ENCODE peak calls at places on chromosomes 3 and 15, in four cellular contexts. O is AG10803, S is tibial artery, Z is psoas muscle. P is an unnamed sample.

GRCh38 chr3:155093261-155093660 is 13.1 kb downstream of the MME start:
- DNase-seq in Z (no peak), O (no peak), S (no peak), P (no peak)

GRCh38 chr3:9388562-9389272 is 8.7 kb upstream of the SETD5 start:
- DNase-seq in S (no peak), O (no peak), Z (no peak), P (no peak)

GRCh38 chr15:57298204-57298603 is 78.1 kb upstream of the CGNL1 start:
- DNase-seq in O (peak; percentile 54), Z (no peak), S (no peak), P (no peak)

GRCh38 chr3:129988429-129988828 is 13.9 kb downstream of the TRH start:
- DNase-seq in Z (no peak), S (no peak), O (no peak), P (no peak)

GRCh38 chr15:66224946-66225345 is 28.6 kb downstream of the MEGF11 start:
- DNase-seq in O (no peak), Z (no peak), S (no peak), P (no peak)

GRCh38 chr3:13582366-13583250 is 33.7 kb downstream of the FBLN2 start:
- DNase-seq in Z (no peak), O (no peak), S (peak; percentile 60), P (no peak)

GRCh38 chr3:32551496-32551895 is 19.2 kb downstream of the DYNC1LI1 start:
- DNase-seq in O (no peak), S (no peak), Z (no peak), P (no peak)

GRCh38 chr3:180962530-180962929 is 27.0 kb downstream of the DNAJC19 start:
- DNase-seq in S (no peak), O (no peak), Z (no peak), P (no peak)

GRCh38 chr3:41175365-41175764 is 23.9 kb upstream of the CTNNB1 start:
- DNase-seq in S (no peak), O (peak; percentile 6), Z (no peak), P (no peak)

GRCh38 chr15:40069178-40070165 is 30.5 kb upstream of the SRP14 start:
- DNase-seq in S (peak; percentile 99), O (peak; percentile 86), Z (peak; percentile 93), P (peak; percentile 80)

GRCh38 chr15:54502416-54503075 is 524.3 kb downstream of the UNC13C start:
- DNase-seq in Z (no peak), O (no peak), S (no peak), P (no peak)

GRCh38 chr3:30692498-30693130 is 86.2 kb downstream of the TGFBR2 start:
- DNase-seq in O (no peak), Z (no peak), S (no peak), P (no peak)

GRCh38 chr15:50124557-50125080 is 5.6 kb upstream of the ATP8B4 start:
- DNase-seq in O (no peak), S (no peak), Z (no peak), P (no peak)

GRCh38 chr15:81887913-81888312 is 157.9 kb downstream of the MEX3B start:
- DNase-seq in S (no peak), O (peak; percentile 56), Z (no peak), P (no peak)

GRCh38 chr15:42012241-42012640 is 8.6 kb downstream of the PLA2G4E start:
- DNase-seq in Z (no peak), O (no peak), S (no peak), P (no peak)

GRCh38 chr15:29106116-29106515 is 163.5 kb downstream of the NSMCE3 start:
- DNase-seq in O (no peak), Z (no peak), S (no peak), P (no peak)

GRCh38 chr15:63191895-63192603 is 2.6 kb downstream of the RAB8B start:
- DNase-seq in S (no peak), Z (no peak), O (no peak), P (no peak)

GRCh38 chr3:56196700-56197099 is 271.6 kb downstream of the ERC2 start:
- DNase-seq in Z (no peak), S (no peak), O (no peak), P (no peak)

GRCh38 chr3:11154036-11154952 is at the start of gene HRH1:
- DNase-seq in Z (peak; percentile 56), S (peak; percentile 74), O (no peak), P (no peak)

GRCh38 chr3:106577241-106577640 is 708.4 kb upstream of the CBLB start:
- DNase-seq in S (no peak), Z (no peak), O (peak; percentile 15), P (no peak)

GRCh38 chr3:76352848-76353130 is 567.4 kb upstream of the ZNF717 start:
- DNase-seq in Z (no peak), S (no peak), O (no peak), P (no peak)

GRCh38 chr3:58074126-58074715 is 66.0 kb downstream of the FLNB start:
- DNase-seq in O (no peak), Z (no peak), S (no peak), P (no peak)

GRCh38 chr3:8558645-8559044 is 57.0 kb downstream of the LMCD1 start:
- DNase-seq in S (no peak), Z (no peak), O (no peak), P (no peak)

GRCh38 chr3:13268120-13268519 is 152.0 kb downstream of the NUP210 start:
- DNase-seq in O (no peak), Z (no peak), S (no peak), P (no peak)

GRCh38 chr15:79431636-79432344 is at the start of gene MINAR1:
- DNase-seq in Z (peak; percentile 41), S (no peak), O (peak; percentile 50), P (no peak)

GRCh38 chr3:17730318-17730967 is 12.0 kb downstream of the TBC1D5 start:
- DNase-seq in S (no peak), Z (no peak), O (no peak), P (no peak)

DNA sequence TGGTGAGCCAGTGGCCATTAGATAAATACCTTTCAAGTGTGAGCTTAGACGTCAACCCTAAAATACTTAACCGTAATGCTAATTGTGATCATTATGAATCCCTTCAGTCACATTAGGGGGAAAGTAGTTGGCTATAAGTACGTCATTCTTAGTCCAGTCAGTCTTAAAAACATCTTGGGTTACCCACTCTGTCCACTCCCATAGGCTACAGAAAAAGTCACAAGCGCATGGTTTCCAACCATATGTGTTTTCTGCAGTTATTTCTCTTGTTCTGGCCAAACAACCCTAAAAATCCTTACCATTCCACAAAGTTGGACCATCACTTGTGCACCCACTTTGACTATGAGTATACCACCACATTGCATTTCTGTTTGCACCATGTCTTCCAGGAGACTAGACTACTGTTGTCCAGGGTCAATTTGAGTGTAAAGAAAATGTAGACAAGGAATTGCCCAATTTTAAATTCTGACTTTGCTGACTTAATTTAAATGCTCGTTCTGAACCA is 3.3 kb downstream of the RPL15 start:
- DNase-seq in O (no peak), S (no peak), Z (no peak), P (no peak)
- H3K4me3 ChIP-seq in O (no peak overlapping the region), S (no peak overlapping the region), Z (peak overlapping the region; percentile 85), P (no peak overlapping the region)

DNA sequence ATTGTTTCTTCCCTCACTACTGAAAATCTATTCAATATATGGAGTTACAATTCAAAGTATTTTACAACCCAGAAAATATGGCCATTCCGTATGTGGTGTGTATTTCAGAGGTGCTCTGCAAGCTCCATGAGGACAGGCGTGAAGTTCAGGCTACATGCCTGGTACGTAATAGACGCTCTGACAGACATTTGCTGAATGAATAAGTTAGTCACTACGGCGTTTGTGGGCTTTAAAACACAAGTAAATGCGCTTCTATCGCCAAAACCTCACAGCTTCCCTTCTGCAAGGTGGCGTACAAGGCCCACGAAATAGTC is 701 bp upstream of the TIPARP start:
- DNase-seq in O (no peak), S (no peak), Z (no peak), P (no peak)
- H3K4me3 ChIP-seq in O (peak overlapping the region; percentile 81), S (peak overlapping the region; percentile 95), Z (peak overlapping the region; percentile 88), P (peak overlapping the region; percentile 95)

DNA sequence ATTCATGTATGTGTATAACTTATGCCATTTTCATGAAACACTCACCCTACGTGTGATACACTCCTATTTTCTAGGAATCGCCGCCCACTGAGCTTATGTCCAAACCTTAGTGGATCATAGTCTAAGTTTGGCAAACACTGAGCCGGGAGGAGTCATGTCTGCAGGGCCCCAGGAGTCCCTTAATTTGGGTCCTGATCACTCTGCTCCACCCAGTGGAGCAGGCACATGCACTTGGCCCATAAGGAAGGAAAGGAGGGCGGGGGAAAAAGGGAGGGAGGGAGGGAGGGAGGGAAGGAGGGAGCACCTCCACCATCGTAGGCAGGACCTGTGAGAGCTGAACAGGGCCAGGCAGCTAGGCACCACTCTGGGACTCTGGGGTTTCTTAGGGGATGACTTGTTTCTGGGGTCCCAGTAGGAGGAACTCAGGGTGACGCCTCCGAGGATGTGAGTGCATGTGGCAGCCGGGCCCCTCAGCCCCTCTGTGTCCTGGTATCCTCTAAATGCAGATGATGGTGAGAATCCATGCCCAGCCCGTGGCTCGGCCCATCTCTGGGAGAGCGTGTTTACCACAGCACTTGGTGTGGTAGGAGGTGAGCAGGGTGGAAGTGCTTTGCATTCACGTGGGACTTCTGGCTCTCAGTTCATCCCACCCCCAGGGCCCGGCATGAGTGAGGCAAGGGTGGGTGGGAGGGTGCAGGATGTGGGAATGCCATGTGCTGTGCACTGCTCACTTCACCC is 109.4 kb downstream of the KLF13 start:
- DNase-seq in O (peak; percentile 44), Z (no peak), S (peak; percentile 82), P (no peak)
- H3K4me3 ChIP-seq in O (no peak overlapping the region), Z (no peak overlapping the region), S (no peak overlapping the region), P (no peak overlapping the region)

DNA sequence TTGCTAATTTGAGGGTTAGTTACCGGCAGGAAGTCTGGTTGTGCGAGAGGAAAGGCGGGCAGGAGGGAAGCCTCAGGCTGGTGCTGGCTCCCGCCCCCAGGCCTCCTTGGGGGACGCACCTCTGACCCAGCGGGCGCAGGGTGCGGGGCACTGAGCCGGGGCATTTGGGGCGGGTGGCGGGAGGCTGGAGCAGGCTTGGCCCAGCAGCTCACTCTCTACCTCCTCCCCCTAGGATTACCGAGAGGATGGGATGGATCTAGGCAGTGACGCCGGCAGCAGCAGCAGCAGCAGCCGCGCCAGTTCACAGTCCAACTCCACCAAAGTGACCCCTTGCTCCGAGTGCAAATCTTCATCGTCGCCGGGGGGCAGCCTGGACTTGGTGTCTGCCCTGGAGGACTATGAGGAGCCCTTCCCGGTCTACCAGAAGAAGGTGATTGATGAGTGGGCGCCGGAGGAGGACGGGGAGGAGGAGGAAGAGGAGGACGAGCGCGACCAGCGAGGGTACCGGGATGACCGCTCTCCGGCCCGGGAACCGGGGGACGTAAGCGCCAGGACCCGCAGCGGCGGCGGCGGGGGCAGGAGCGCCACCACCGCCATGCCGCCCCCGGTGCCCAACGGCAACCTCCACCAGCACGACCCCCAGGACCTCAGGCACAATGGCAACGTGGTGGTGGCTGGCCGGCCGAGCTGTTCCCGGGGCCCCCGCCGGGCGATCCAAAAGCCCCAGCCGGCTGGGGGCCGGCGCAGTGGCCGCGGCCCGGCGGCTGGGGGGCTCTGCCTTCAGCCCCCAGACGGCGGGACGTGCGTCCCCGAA is 224.2 kb upstream of the IL12A start:
- DNase-seq in O (peak; percentile 86), S (peak; percentile 87), Z (peak; percentile 58), P (peak; percentile 25)
- H3K4me3 ChIP-seq in O (peak overlapping the region; percentile 85), S (peak overlapping the region; percentile 90), Z (peak overlapping the region; percentile 82), P (peak overlapping the region; percentile 91)

DNA sequence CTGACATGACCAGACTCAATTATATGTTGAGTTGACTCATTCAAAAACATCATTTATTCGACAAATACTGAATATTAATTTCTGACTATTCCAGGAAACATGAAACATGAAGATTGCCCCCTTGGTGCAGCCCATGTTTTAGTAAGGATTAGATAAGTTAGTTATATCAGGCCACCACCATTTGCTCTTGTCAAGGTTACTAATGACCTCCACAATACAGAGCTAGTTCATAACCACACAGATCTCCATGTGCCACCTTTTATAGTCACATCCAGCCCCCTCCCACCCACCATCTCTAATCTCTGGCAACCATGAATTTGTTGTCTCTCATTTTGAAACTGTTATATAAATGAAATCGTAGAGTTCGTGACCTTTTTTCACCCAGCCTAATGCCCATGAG is 15.7 kb downstream of the KLHL18 start:
- DNase-seq in Z (no peak), O (no peak), S (no peak), P (no peak)
- H3K4me3 ChIP-seq in Z (no peak overlapping the region), O (no peak overlapping the region), S (no peak overlapping the region), P (no peak overlapping the region)

GRCh38 chr3:153043729-153044314 is 118.2 kb upstream of the RAP2B start:
- DNase-seq in O (peak; percentile 50), S (no peak), Z (no peak), P (no peak)
- H3K4me3 ChIP-seq in O (no peak overlapping the region), S (no peak overlapping the region), Z (no peak overlapping the region), P (peak overlapping the region; percentile 75)